ENCODE peak calls at places on chromosomes 11 and 22, in five cellular contexts. L is transverse colon, T is foreskin fibroblast, P is stomach, V is coronary artery. K is an unnamed sample.
A peak's percentile ranks its signal among the peaks of the same experiment; 100 is the strongest.

GRCh38 chr11:508956-509355 is 1.9 kb upstream of the RNH1 start:
- DNase-seq in V (no peak), T (no peak), L (no peak), P (no peak), K (no peak)

GRCh38 chr11:47861762-47862161 is 13.6 kb upstream of the NUP160 start:
- DNase-seq in T (peak; percentile 75), P (no peak), L (no peak), V (no peak), K (no peak)

GRCh38 chr11:72528121-72528520 is 93.8 kb upstream of the CLPB start:
- DNase-seq in L (no peak), P (no peak), V (no peak), T (peak; percentile 55), K (no peak)

GRCh38 chr22:43208703-43209522 is 22.0 kb upstream of the TTLL12 start:
- DNase-seq in V (no peak), L (no peak), P (no peak), T (no peak), K (no peak)

GRCh38 chr11:65412271-65413076 is 10.1 kb upstream of the NEAT1 start:
- DNase-seq in P (no peak), T (no peak), L (no peak), V (no peak), K (no peak)

GRCh38 chr11:67492801-67493547 is 10.1 kb downstream of the AIP start:
- DNase-seq in V (no peak), T (no peak), P (no peak), L (no peak), K (no peak)

GRCh38 chr11:11450744-11451362 is 97.8 kb upstream of the CSNK2A3 start:
- DNase-seq in V (no peak), L (no peak), P (no peak), T (peak; percentile 42), K (no peak)

GRCh38 chr11:72584933-72585597 is 89.2 kb downstream of the PDE2A start:
- DNase-seq in L (no peak), T (no peak), P (no peak), V (no peak), K (no peak)

GRCh38 chr11:126113515-126113957 is 50.9 kb upstream of the CDON start:
- DNase-seq in P (peak; percentile 93), V (peak; percentile 96), T (peak; percentile 97), L (peak; percentile 90), K (peak; percentile 70)

GRCh38 chr11:126101241-126101929 is 38.7 kb upstream of the CDON start:
- DNase-seq in L (no peak), V (no peak), P (no peak), T (no peak), K (peak; percentile 33)

GRCh38 chr11:79062814-79063762 is 377.7 kb downstream of the TENM4 start:
- DNase-seq in L (no peak), P (no peak), V (no peak), T (peak; percentile 54), K (no peak)

GRCh38 chr11:72669527-72669926 is 4.7 kb downstream of the PDE2A start:
- DNase-seq in V (no peak), L (no peak), T (no peak), P (no peak), K (peak; percentile 15)

GRCh38 chr11:67457453-67457852 is 2.3 kb downstream of the CABP4 start:
- DNase-seq in T (no peak), P (no peak), V (no peak), L (no peak), K (no peak)

GRCh38 chr11:64264371-64264852 is 13.1 kb downstream of the PLCB3 start:
- DNase-seq in P (no peak), T (no peak), L (no peak), V (no peak), K (no peak)

GRCh38 chr11:19419021-19419750 is 178.4 kb upstream of the E2F8 start:
- DNase-seq in P (no peak), T (peak; percentile 44), L (no peak), V (no peak), K (no peak)

GRCh38 chr22:45969414-45969799 is 7.6 kb downstream of the WNT7B start:
- DNase-seq in L (no peak), P (no peak), V (no peak), T (no peak), K (no peak)

GRCh38 chr22:45968751-45969413 is 8.1 kb downstream of the WNT7B start:
- DNase-seq in L (no peak), T (peak; percentile 48), V (no peak), P (no peak), K (peak; percentile 71)

GRCh38 chr22:45970709-45971388 is 6.1 kb downstream of the WNT7B start:
- DNase-seq in P (no peak), L (no peak), T (peak; percentile 33), V (no peak), K (no peak)

GRCh38 chr22:45971389-45972028 is 5.5 kb downstream of the WNT7B start:
- DNase-seq in L (no peak), V (no peak), P (no peak), T (no peak), K (no peak)

GRCh38 chr22:45969801-45970464 is 7.0 kb downstream of the WNT7B start:
- DNase-seq in L (no peak), T (no peak), V (no peak), P (no peak), K (no peak)
- H3K4me3 ChIP-seq in L (no peak overlapping the region), T (no peak overlapping the region), V (no peak overlapping the region), P (no peak overlapping the region), K (peak overlapping the region; percentile 61)

DNA sequence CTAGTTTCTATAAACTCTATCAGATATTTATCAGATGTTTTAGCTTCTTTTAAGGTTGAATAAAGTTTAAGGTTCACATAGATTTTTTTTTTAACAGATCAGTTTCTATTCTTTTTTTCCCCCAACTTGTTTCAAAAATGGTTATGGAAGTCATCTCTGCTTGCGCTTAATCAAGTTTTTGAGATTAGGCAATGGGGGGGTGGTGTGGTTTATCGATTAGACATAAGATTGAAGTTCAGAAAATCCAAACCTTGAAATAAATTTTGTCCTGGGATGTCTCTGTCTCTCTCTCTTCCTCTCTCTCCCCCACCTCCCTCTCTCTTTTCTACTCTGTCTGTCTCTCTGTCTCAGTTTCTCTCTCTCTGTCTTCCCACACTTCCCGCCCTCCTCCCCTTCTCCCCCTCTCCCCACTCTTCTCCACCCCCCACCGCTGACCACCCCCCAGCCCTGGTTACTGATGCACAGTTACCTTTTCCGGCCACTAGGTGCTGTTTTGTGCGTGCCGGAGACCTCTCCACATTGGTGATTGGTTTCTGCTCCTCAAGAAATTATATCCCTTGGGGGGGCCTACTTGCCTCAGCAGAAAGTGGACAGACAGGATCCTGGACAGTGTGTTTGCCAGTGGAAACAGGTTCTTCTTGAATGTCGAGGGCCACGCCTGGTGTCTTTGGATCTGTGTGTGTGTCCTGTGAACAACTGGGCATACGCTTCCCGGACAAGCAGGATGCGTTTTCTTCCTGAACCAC is 29.7 kb upstream of the ANO1 start:
- DNase-seq in P (no peak), V (peak; percentile 16), L (peak; percentile 11), T (no peak), K (no peak)
- TF ChIP-seq CTCF in P (peak; percentile 11), V (no peak), L (no peak), T (peak; percentile 5), K (peak; percentile 53)

DNA sequence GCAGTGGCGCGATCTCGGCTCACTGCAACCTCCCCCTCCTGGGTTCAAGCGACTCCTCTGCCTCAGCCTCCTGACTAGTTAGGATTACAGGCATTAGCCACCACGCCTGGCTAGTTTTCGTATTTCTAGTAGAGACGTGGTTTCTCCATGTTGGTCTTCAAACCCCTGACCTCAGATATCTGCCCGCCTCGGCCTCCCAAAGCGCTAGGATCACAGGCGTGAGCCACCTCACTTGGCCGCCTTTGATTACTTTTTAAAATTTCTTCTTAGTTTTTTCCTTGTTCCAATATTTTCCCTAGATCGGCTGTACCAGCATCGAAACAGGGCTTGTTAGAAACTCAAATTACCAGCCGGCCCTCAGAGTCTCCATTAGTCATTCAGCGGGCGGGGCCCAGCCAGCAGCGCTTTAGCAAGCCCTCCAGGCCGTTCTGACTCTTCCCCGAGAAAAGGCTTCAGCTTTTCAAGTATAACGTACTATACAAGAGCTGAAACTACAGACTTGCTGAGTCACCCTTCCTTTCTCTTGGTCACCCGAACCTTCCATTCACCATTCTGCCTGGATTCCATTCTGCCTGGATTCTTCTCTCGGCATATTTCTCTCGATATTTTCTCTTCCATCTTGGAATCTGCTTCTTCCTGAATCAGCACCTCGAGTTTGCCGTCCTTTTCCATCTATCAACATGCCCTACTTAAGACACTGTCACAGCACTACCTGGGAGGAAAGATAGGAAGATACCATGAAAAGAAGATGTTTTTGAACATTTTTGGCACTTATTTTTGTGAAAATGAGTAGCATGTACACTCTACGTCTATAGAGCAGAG is 6.7 kb upstream of the CAPRIN1 start:
- DNase-seq in P (no peak), V (no peak), L (no peak), T (peak; percentile 92), K (peak; percentile 35)
- H3K4me3 ChIP-seq in P (no peak overlapping the region), V (no peak overlapping the region), L (no peak overlapping the region), T (no peak overlapping the region), K (no peak overlapping the region)

GRCh38 chr22:50695421-50696250 is 23.0 kb downstream of the SHANK3 start:
- DNase-seq in P (no peak), T (no peak), V (no peak), L (no peak), K (no peak)

GRCh38 chr22:50694766-50695420 is 22.3 kb downstream of the SHANK3 start:
- DNase-seq in T (no peak), P (no peak), V (no peak), L (no peak), K (no peak)

GRCh38 chr22:50696251-50696798 is 23.7 kb downstream of the SHANK3 start:
- DNase-seq in P (no peak), V (no peak), T (no peak), L (no peak), K (no peak)

GRCh38 chr22:50693462-50693861 is 20.8 kb downstream of the SHANK3 start:
- DNase-seq in L (no peak), V (no peak), T (no peak), P (no peak), K (no peak)

DNA sequence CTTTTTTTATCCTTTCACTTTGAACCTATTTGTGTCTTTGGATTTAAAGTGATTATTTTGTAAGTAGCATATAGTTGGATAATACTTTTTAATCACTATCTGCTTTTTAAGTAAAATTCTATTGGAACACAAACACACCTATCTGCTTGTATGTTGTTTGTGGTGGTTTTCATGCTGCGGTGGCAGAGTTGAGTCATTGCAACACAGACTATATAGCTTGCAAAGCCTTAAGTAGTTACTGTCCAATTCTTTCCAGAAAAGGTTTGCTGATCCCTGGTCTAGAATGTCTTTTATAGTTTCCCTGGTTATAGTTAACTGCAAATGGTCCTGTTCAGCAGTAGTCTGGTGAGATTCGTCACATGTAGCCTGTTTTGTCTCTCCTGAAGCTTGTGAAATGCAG is 21.5 kb downstream of the SHANK3 start:
- DNase-seq in L (no peak), V (no peak), T (peak; percentile 29), P (no peak), K (no peak)
- TF ChIP-seq CTCF in L (no peak), V (no peak), T (no peak), P (no peak), K (no peak)

GRCh38 chr11:36372101-36372767 is 76.1 kb downstream of the PRR5L start:
- DNase-seq in T (peak; percentile 56), V (no peak), L (no peak), P (no peak), K (peak; percentile 83)
- H3K4me3 ChIP-seq in T (no peak overlapping the region), V (no peak overlapping the region), L (no peak overlapping the region), P (no peak overlapping the region), K (no peak overlapping the region)

GRCh38 chr11:22792497-22792896 is 37.1 kb downstream of the SVIP start:
- DNase-seq in T (peak; percentile 57), V (no peak), L (no peak), P (no peak), K (no peak)
- TF ChIP-seq CTCF in T (no peak), V (no peak), L (no peak), P (no peak), K (no peak)